ENCODE peak calls at places on chromosomes 4 and X, in four cellular contexts. One of them, this sample, is unnamed.

GRCh38 chr4:2245787-2246275 is 3.9 kb upstream of the HAUS3 start:
- DNase-seq in IMR-90: no peak
- DNase-seq in SJSA1: no peak
- DNase-seq in NCI-H1694 treated with DMSO at 0.1 percent for 48 hours: no peak
- DNase-seq in this sample: no peak

GRCh38 chr4:189046642-189047041 is 894.0 kb upstream of the FRG1 start:
- DNase-seq in SJSA1: no peak
- DNase-seq in NCI-H1694 treated with DMSO at 0.1 percent for 48 hours: no peak
- DNase-seq in IMR-90: peak
- DNase-seq in this sample: no peak

GRCh38 chr4:10096201-10096975 is 20.2 kb downstream of the WDR1 start:
- DNase-seq in NCI-H1694 treated with DMSO at 0.1 percent for 48 hours: no peak
- DNase-seq in IMR-90: peak
- DNase-seq in SJSA1: peak
- DNase-seq in this sample: no peak

GRCh38 chr4:114100288-114101031 is 121.0 kb upstream of the ARSJ start:
- DNase-seq in IMR-90: no peak
- DNase-seq in NCI-H1694 treated with DMSO at 0.1 percent for 48 hours: no peak
- DNase-seq in SJSA1: no peak
- DNase-seq in this sample: no peak

GRCh38 chr4:152972821-152973613 is 36.9 kb downstream of the FHDC1 start:
- DNase-seq in IMR-90: peak
- DNase-seq in NCI-H1694 treated with DMSO at 0.1 percent for 48 hours: no peak
- DNase-seq in SJSA1: peak
- DNase-seq in this sample: no peak

GRCh38 chr4:93894995-93895394 is 66.4 kb downstream of the ATOH1 start:
- DNase-seq in NCI-H1694 treated with DMSO at 0.1 percent for 48 hours: no peak
- DNase-seq in IMR-90: no peak
- DNase-seq in SJSA1: no peak
- DNase-seq in this sample: no peak

GRCh38 chr4:53608649-53609048 is 17.4 kb upstream of the LNX1 start:
- DNase-seq in SJSA1: no peak
- DNase-seq in NCI-H1694 treated with DMSO at 0.1 percent for 48 hours: no peak
- DNase-seq in IMR-90: no peak
- DNase-seq in this sample: no peak

GRCh38 chr4:47463235-47463956 is at the start of gene COMMD8:
- DNase-seq in NCI-H1694 treated with DMSO at 0.1 percent for 48 hours: peak
- DNase-seq in IMR-90: peak
- DNase-seq in SJSA1: peak
- DNase-seq in this sample: peak

GRCh38 chr4:110514889-110515479 is 39.0 kb downstream of the ENPEP start:
- DNase-seq in IMR-90: peak
- DNase-seq in NCI-H1694 treated with DMSO at 0.1 percent for 48 hours: peak
- DNase-seq in SJSA1: no peak
- DNase-seq in this sample: peak

GRCh38 chr4:150867148-150867547 is 147.9 kb downstream of the LRBA start:
- DNase-seq in IMR-90: peak
- DNase-seq in SJSA1: no peak
- DNase-seq in NCI-H1694 treated with DMSO at 0.1 percent for 48 hours: peak
- DNase-seq in this sample: peak

GRCh38 chr4:184310881-184311709 is 93.4 kb upstream of the ENPP6 start:
- DNase-seq in NCI-H1694 treated with DMSO at 0.1 percent for 48 hours: no peak
- DNase-seq in SJSA1: no peak
- DNase-seq in IMR-90: no peak
- DNase-seq in this sample: no peak

GRCh38 chrX:55908685-55909212 is 191.2 kb downstream of the RRAGB start:
- DNase-seq in SJSA1: no peak
- DNase-seq in IMR-90: no peak
- DNase-seq in NCI-H1694 treated with DMSO at 0.1 percent for 48 hours: no peak
- DNase-seq in this sample: no peak

GRCh38 chr4:54433686-54434085 is 204.6 kb downstream of the PDGFRA start:
- DNase-seq in NCI-H1694 treated with DMSO at 0.1 percent for 48 hours: no peak
- DNase-seq in IMR-90: peak
- DNase-seq in SJSA1: no peak
- DNase-seq in this sample: no peak

GRCh38 chr4:84678976-84679744 is 96.2 kb downstream of the CDS1 start:
- DNase-seq in IMR-90: no peak
- DNase-seq in NCI-H1694 treated with DMSO at 0.1 percent for 48 hours: no peak
- DNase-seq in SJSA1: no peak
- DNase-seq in this sample: no peak

GRCh38 chr4:131644619-131645018 is 1504.5 kb upstream of the PCDH10 start:
- DNase-seq in NCI-H1694 treated with DMSO at 0.1 percent for 48 hours: no peak
- DNase-seq in SJSA1: no peak
- DNase-seq in IMR-90: peak
- DNase-seq in this sample: peak

GRCh38 chr4:141329174-141329569 is 108.5 kb downstream of the ZNF330 start:
- DNase-seq in SJSA1: no peak
- DNase-seq in IMR-90: peak
- DNase-seq in NCI-H1694 treated with DMSO at 0.1 percent for 48 hours: no peak
- DNase-seq in this sample: no peak